ENCODE peak calls at places on chromosomes 16 and 17, in seven cellular contexts. One of them, this sample, is unnamed.

GRCh38 chr16:10228779-10229178 is 46.6 kb upstream of the GRIN2A start:
- DNase-seq in upper lobe of right lung: no peak
- DNase-seq in tibial nerve: no peak
- DNase-seq in aorta: no peak
- DNase-seq in mucosa of descending colon: no peak
- DNase-seq in neural progenitor cell: no peak
- DNase-seq in neuronal stem cell: no peak
- DNase-seq in this sample: no peak

GRCh38 chr17:20944014-20944905 is 98.6 kb downstream of the USP22 start:
- DNase-seq in upper lobe of right lung: no peak
- DNase-seq in tibial nerve: no peak
- DNase-seq in neuronal stem cell: no peak
- DNase-seq in neural progenitor cell: peak; percentile 19
- DNase-seq in mucosa of descending colon: peak; percentile 76
- DNase-seq in aorta: no peak
- DNase-seq in this sample: no peak

GRCh38 chr16:72202014-72202413 is 30.1 kb upstream of the PMFBP1 start:
- DNase-seq in neuronal stem cell: no peak
- DNase-seq in neural progenitor cell: no peak
- DNase-seq in upper lobe of right lung: no peak
- DNase-seq in tibial nerve: no peak
- DNase-seq in mucosa of descending colon: no peak
- DNase-seq in aorta: no peak
- DNase-seq in this sample: no peak

GRCh38 chr17:57038486-57038885 is 46.6 kb upstream of the AKAP1 start:
- DNase-seq in mucosa of descending colon: no peak
- DNase-seq in tibial nerve: no peak
- DNase-seq in neuronal stem cell: no peak
- DNase-seq in aorta: no peak
- DNase-seq in neural progenitor cell: no peak
- DNase-seq in upper lobe of right lung: no peak
- DNase-seq in this sample: no peak

GRCh38 chr17:44345497-44346026 is 460 bp downstream of the GRN start:
- DNase-seq in mucosa of descending colon: peak; percentile 66
- DNase-seq in upper lobe of right lung: no peak
- DNase-seq in tibial nerve: peak; percentile 43
- DNase-seq in neuronal stem cell: peak; percentile 70
- DNase-seq in aorta: peak; percentile 72
- DNase-seq in neural progenitor cell: peak; percentile 91
- DNase-seq in this sample: peak; percentile 76

GRCh38 chr16:56301391-56301850 is 110.1 kb downstream of the GNAO1 start:
- DNase-seq in mucosa of descending colon: no peak
- DNase-seq in tibial nerve: no peak
- DNase-seq in neuronal stem cell: no peak
- DNase-seq in neural progenitor cell: no peak
- DNase-seq in upper lobe of right lung: no peak
- DNase-seq in aorta: no peak
- DNase-seq in this sample: no peak

GRCh38 chr16:86065711-86066110 is 166.7 kb downstream of the IRF8 start:
- DNase-seq in neuronal stem cell: no peak
- DNase-seq in upper lobe of right lung: no peak
- DNase-seq in tibial nerve: no peak
- DNase-seq in aorta: no peak
- DNase-seq in mucosa of descending colon: no peak
- DNase-seq in neural progenitor cell: no peak
- DNase-seq in this sample: no peak

GRCh38 chr17:6109541-6109940 is 39.4 kb downstream of the WSCD1 start:
- DNase-seq in aorta: no peak
- DNase-seq in neural progenitor cell: no peak
- DNase-seq in tibial nerve: no peak
- DNase-seq in neuronal stem cell: no peak
- DNase-seq in upper lobe of right lung: peak; percentile 17
- DNase-seq in mucosa of descending colon: no peak
- DNase-seq in this sample: no peak

GRCh38 chr16:4327386-4327781 is 11.5 kb downstream of the GLIS2 start:
- DNase-seq in neuronal stem cell: no peak
- DNase-seq in mucosa of descending colon: no peak
- DNase-seq in neural progenitor cell: peak; percentile 33
- DNase-seq in tibial nerve: no peak
- DNase-seq in upper lobe of right lung: no peak
- DNase-seq in aorta: no peak
- DNase-seq in this sample: no peak

GRCh38 chr17:59487161-59487873 is 78.1 kb upstream of the DHX40 start:
- DNase-seq in mucosa of descending colon: no peak
- DNase-seq in aorta: no peak
- DNase-seq in neuronal stem cell: no peak
- DNase-seq in neural progenitor cell: no peak
- DNase-seq in upper lobe of right lung: no peak
- DNase-seq in tibial nerve: no peak
- DNase-seq in this sample: no peak

GRCh38 chr16:23423496-23424049 is 29.4 kb downstream of the COG7 start:
- DNase-seq in neural progenitor cell: no peak
- DNase-seq in aorta: peak; percentile 82
- DNase-seq in mucosa of descending colon: peak; percentile 59
- DNase-seq in neuronal stem cell: no peak
- DNase-seq in tibial nerve: peak; percentile 87
- DNase-seq in upper lobe of right lung: peak; percentile 65
- DNase-seq in this sample: peak; percentile 10

GRCh38 chr17:34628883-34629282 is 49.5 kb downstream of the TMEM132E start:
- DNase-seq in neuronal stem cell: no peak
- DNase-seq in mucosa of descending colon: no peak
- DNase-seq in upper lobe of right lung: no peak
- DNase-seq in neural progenitor cell: no peak
- DNase-seq in tibial nerve: no peak
- DNase-seq in aorta: no peak
- DNase-seq in this sample: no peak

GRCh38 chr16:12846592-12846991 is 42.9 kb upstream of the CPPED1 start:
- DNase-seq in neural progenitor cell: no peak
- DNase-seq in mucosa of descending colon: no peak
- DNase-seq in aorta: no peak
- DNase-seq in tibial nerve: no peak
- DNase-seq in neuronal stem cell: no peak
- DNase-seq in upper lobe of right lung: no peak
- DNase-seq in this sample: no peak
- H3K4me1 ChIP-seq in neural progenitor cell: no peaks in the 10 kb centered on the region
- H3K4me1 ChIP-seq in mucosa of descending colon: no peaks in the 10 kb centered on the region
- H3K4me1 ChIP-seq in aorta: no peaks in the 10 kb centered on the region
- H3K4me1 ChIP-seq in tibial nerve: no peaks in the 10 kb centered on the region
- H3K4me1 ChIP-seq in neuronal stem cell: no peaks in the 10 kb centered on the region
- H3K4me1 ChIP-seq in upper lobe of right lung: no peaks in the 10 kb centered on the region
- H3K4me1 ChIP-seq in this sample: no peaks in the 10 kb centered on the region

GRCh38 chr16:844638-845348 is 44.3 kb upstream of the GNG13 start:
- DNase-seq in neuronal stem cell: no peak
- DNase-seq in upper lobe of right lung: no peak
- DNase-seq in neural progenitor cell: no peak
- DNase-seq in tibial nerve: no peak
- DNase-seq in aorta: no peak
- DNase-seq in mucosa of descending colon: no peak
- DNase-seq in this sample: no peak
- H3K9me3 ChIP-seq in neuronal stem cell: peaks cover 16% of the 10 kb centered on the region
- H3K9me3 ChIP-seq in upper lobe of right lung: no peaks in the 10 kb centered on the region
- H3K9me3 ChIP-seq in neural progenitor cell: no peaks in the 10 kb centered on the region
- H3K9me3 ChIP-seq in tibial nerve: no peaks in the 10 kb centered on the region
- H3K9me3 ChIP-seq in aorta: no peaks in the 10 kb centered on the region
- H3K9me3 ChIP-seq in mucosa of descending colon: no peaks in the 10 kb centered on the region
- H3K9me3 ChIP-seq in this sample: no peaks in the 10 kb centered on the region

DNA sequence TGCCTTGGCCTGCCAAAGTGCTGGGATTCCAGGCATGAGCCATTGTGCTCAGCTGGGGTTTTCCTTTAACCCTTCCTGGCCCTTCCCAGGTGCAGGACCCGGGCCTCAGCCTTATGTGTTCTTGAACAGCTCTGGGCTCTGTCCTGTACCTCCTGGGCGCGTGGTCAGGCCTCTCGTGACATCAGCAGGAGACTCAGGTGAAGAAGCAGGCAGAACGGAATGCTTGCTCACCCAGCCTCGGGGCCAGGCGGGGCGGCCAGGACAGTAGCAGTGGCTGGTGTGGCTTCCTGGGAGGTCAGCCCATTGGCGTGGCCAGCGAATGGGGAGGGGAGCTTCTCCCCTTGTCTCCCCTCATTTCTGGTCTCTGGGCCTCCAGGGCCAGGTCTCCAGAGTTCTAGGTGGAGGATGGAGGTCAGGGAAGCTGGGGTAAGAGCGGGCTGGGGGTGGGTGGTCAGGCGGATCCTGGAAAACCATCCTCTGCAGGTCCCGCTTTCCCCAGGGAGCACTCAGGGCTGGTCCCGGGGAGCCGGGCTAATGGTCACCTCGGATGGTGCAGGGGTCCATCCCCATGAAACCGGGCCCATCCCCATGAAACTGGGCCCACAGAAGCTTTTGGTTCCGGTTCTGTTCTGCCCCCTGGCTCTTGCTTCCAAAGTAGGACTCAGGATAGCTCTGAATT is 281.5 kb downstream of the SEC14L1 start:
- DNase-seq in neuronal stem cell: no peak
- DNase-seq in tibial nerve: no peak
- DNase-seq in mucosa of descending colon: no peak
- DNase-seq in upper lobe of right lung: no peak
- DNase-seq in neural progenitor cell: no peak
- DNase-seq in aorta: no peak
- DNase-seq in this sample: no peak
- H3K4me1 ChIP-seq in neuronal stem cell: peaks cover 57% of the 10 kb centered on the region
- H3K4me1 ChIP-seq in tibial nerve: peaks cover 75% of the 10 kb centered on the region
- H3K4me1 ChIP-seq in mucosa of descending colon: peaks cover 21% of the 10 kb centered on the region
- H3K4me1 ChIP-seq in upper lobe of right lung: peaks cover 65% of the 10 kb centered on the region
- H3K4me1 ChIP-seq in neural progenitor cell: peaks cover 65% of the 10 kb centered on the region
- H3K4me1 ChIP-seq in aorta: no peaks in the 10 kb centered on the region
- H3K4me1 ChIP-seq in this sample: peaks cover 74% of the 10 kb centered on the region

DNA sequence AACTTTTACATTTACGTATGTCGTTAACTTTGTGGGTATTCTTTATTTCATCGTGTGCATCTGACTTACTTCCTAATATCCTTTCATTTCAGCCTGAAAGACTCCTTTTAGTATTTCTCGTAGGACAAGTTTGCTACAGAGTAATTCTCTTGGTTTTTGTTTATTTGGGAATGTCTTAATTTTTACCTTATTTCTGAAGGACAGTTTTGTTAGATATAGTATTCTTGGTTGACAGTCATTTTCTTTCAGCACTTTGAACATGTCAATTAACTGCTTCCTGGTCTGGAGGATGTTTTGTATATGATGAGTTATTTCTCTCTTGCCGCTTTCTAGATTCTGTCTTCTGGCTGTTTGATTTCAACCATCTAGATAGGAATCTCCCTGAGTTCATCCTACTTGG is 109.2 kb upstream of the NACA2 start:
- DNase-seq in mucosa of descending colon: no peak
- DNase-seq in neural progenitor cell: no peak
- DNase-seq in upper lobe of right lung: no peak
- DNase-seq in tibial nerve: no peak
- DNase-seq in aorta: no peak
- DNase-seq in neuronal stem cell: no peak
- DNase-seq in this sample: no peak
- H3K9me3 ChIP-seq in mucosa of descending colon: peaks cover 33% of the 10 kb centered on the region
- H3K9me3 ChIP-seq in neural progenitor cell: peaks cover 47% of the 10 kb centered on the region
- H3K9me3 ChIP-seq in upper lobe of right lung: peaks cover 33% of the 10 kb centered on the region
- H3K9me3 ChIP-seq in tibial nerve: peaks cover 32% of the 10 kb centered on the region
- H3K9me3 ChIP-seq in aorta: peaks cover 4% of the 10 kb centered on the region
- H3K9me3 ChIP-seq in neuronal stem cell: peaks cover 9% of the 10 kb centered on the region
- H3K9me3 ChIP-seq in this sample: no peaks in the 10 kb centered on the region

GRCh38 chr17:27488263-27488662 is 32.0 kb downstream of the KSR1 start:
- DNase-seq in neural progenitor cell: no peak
- DNase-seq in mucosa of descending colon: no peak
- DNase-seq in neuronal stem cell: no peak
- DNase-seq in upper lobe of right lung: no peak
- DNase-seq in tibial nerve: no peak
- DNase-seq in aorta: no peak
- DNase-seq in this sample: no peak

GRCh38 chr17:27490391-27490790 is 34.1 kb downstream of the KSR1 start:
- DNase-seq in neuronal stem cell: no peak
- DNase-seq in upper lobe of right lung: no peak
- DNase-seq in tibial nerve: no peak
- DNase-seq in aorta: no peak
- DNase-seq in neural progenitor cell: no peak
- DNase-seq in mucosa of descending colon: no peak
- DNase-seq in this sample: no peak

GRCh38 chr17:27485711-27486495 is 29.7 kb downstream of the KSR1 start:
- DNase-seq in upper lobe of right lung: peak; percentile 9
- DNase-seq in neural progenitor cell: no peak
- DNase-seq in aorta: no peak
- DNase-seq in tibial nerve: no peak
- DNase-seq in neuronal stem cell: no peak
- DNase-seq in mucosa of descending colon: no peak
- DNase-seq in this sample: no peak

GRCh38 chr17:27491713-27492190 is 35.5 kb downstream of the KSR1 start:
- DNase-seq in aorta: no peak
- DNase-seq in neural progenitor cell: peak; percentile 72
- DNase-seq in upper lobe of right lung: peak; percentile 47
- DNase-seq in mucosa of descending colon: no peak
- DNase-seq in neuronal stem cell: no peak
- DNase-seq in tibial nerve: no peak
- DNase-seq in this sample: no peak

GRCh38 chr17:27489045-27489715 is 32.9 kb downstream of the KSR1 start:
- DNase-seq in mucosa of descending colon: peak; percentile 53
- DNase-seq in upper lobe of right lung: peak; percentile 89
- DNase-seq in neuronal stem cell: no peak
- DNase-seq in neural progenitor cell: no peak
- DNase-seq in aorta: peak; percentile 89
- DNase-seq in tibial nerve: peak; percentile 78
- DNase-seq in this sample: no peak
- H3K4me1 ChIP-seq in mucosa of descending colon: peaks cover 6% of the 10 kb centered on the region
- H3K4me1 ChIP-seq in upper lobe of right lung: peaks cover 49% of the 10 kb centered on the region
- H3K4me1 ChIP-seq in neuronal stem cell: peaks cover 23% of the 10 kb centered on the region
- H3K4me1 ChIP-seq in neural progenitor cell: peaks cover 43% of the 10 kb centered on the region
- H3K4me1 ChIP-seq in aorta: no peaks in the 10 kb centered on the region
- H3K4me1 ChIP-seq in tibial nerve: peaks cover 63% of the 10 kb centered on the region
- H3K4me1 ChIP-seq in this sample: no peaks in the 10 kb centered on the region

GRCh38 chr16:48308535-48308934 is 61.2 kb upstream of the ABCC11 start:
- DNase-seq in tibial nerve: no peak
- DNase-seq in neural progenitor cell: no peak
- DNase-seq in upper lobe of right lung: no peak
- DNase-seq in aorta: no peak
- DNase-seq in mucosa of descending colon: no peak
- DNase-seq in neuronal stem cell: no peak
- DNase-seq in this sample: no peak

DNA sequence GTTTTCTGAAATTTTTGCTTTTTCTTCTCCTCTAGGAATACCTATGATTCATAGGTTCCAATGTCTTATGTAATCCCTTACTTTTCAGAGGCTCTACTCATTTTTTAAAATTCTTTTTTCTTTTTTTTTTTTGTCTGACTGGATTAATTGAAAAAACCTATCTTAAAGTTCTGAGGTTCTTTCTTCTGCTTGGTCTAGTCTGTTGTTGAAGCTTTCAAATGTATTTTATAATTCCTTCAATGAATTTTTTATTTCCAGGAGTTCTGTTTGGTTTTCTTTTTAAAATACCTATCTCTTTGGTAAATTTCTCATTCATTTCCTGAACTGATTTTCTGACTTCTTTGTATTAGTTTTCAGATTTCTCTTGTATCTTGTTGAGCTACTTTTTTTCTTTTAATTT is 63.9 kb upstream of the ABCC11 start:
- DNase-seq in upper lobe of right lung: no peak
- DNase-seq in tibial nerve: no peak
- DNase-seq in aorta: no peak
- DNase-seq in neuronal stem cell: no peak
- DNase-seq in mucosa of descending colon: no peak
- DNase-seq in neural progenitor cell: no peak
- DNase-seq in this sample: no peak
- H3K9me3 ChIP-seq in upper lobe of right lung: peaks cover 16% of the 10 kb centered on the region
- H3K9me3 ChIP-seq in tibial nerve: peaks cover 4% of the 10 kb centered on the region
- H3K9me3 ChIP-seq in aorta: peaks cover 2% of the 10 kb centered on the region
- H3K9me3 ChIP-seq in neuronal stem cell: peaks cover 9% of the 10 kb centered on the region
- H3K9me3 ChIP-seq in mucosa of descending colon: peaks cover 35% of the 10 kb centered on the region
- H3K9me3 ChIP-seq in neural progenitor cell: no peaks in the 10 kb centered on the region
- H3K9me3 ChIP-seq in this sample: peaks cover 4% of the 10 kb centered on the region

This sample was measured in BE2C.